ENCODE peak calls at places on chromosome 22, in seven cellular contexts. One of them, this sample, is unnamed.

GRCh38 chr22:34105461-34106062 is 185.3 kb upstream of the LARGE1 start:
- DNase-seq in mesenchymal stem cell: no peak
- DNase-seq in neuronal stem cell: peak
- DNase-seq in IMR-90: no peak
- DNase-seq in H9: peak
- DNase-seq in H1: peak
- DNase-seq in mesendoderm: peak
- DNase-seq in this sample: no peak

GRCh38 chr22:47352920-47353700 is 590.7 kb downstream of the TBC1D22A start:
- DNase-seq in H1: no peak
- DNase-seq in mesenchymal stem cell: no peak
- DNase-seq in neuronal stem cell: no peak
- DNase-seq in mesendoderm: no peak
- DNase-seq in H9: no peak
- DNase-seq in IMR-90: no peak
- DNase-seq in this sample: no peak

GRCh38 chr22:27349456-27349855 is 452.1 kb downstream of the MN1 start:
- DNase-seq in IMR-90: peak
- DNase-seq in H9: no peak
- DNase-seq in mesendoderm: no peak
- DNase-seq in mesenchymal stem cell: no peak
- DNase-seq in H1: no peak
- DNase-seq in neuronal stem cell: no peak
- DNase-seq in this sample: no peak

GRCh38 chr22:50544078-50544745 is 1.5 kb upstream of the KLHDC7B start:
- DNase-seq in H1: peak
- DNase-seq in H9: peak
- DNase-seq in mesendoderm: peak
- DNase-seq in neuronal stem cell: peak
- DNase-seq in IMR-90: peak
- DNase-seq in mesenchymal stem cell: peak
- DNase-seq in this sample: peak

GRCh38 chr22:45263790-45264269 is 20.9 kb upstream of the UPK3A start:
- DNase-seq in mesendoderm: peak
- DNase-seq in mesenchymal stem cell: peak
- DNase-seq in IMR-90: peak
- DNase-seq in H1: peak
- DNase-seq in H9: peak
- DNase-seq in neuronal stem cell: no peak
- DNase-seq in this sample: peak

GRCh38 chr22:17782158-17782557 is 7.9 kb upstream of the BID start:
- DNase-seq in IMR-90: no peak
- DNase-seq in H1: no peak
- DNase-seq in mesenchymal stem cell: no peak
- DNase-seq in neuronal stem cell: no peak
- DNase-seq in H9: no peak
- DNase-seq in mesendoderm: no peak
- DNase-seq in this sample: no peak

GRCh38 chr22:46533434-46533833 is 4.0 kb downstream of the CELSR1 start:
- DNase-seq in mesenchymal stem cell: no peak
- DNase-seq in H9: peak
- DNase-seq in neuronal stem cell: no peak
- DNase-seq in H1: no peak
- DNase-seq in IMR-90: no peak
- DNase-seq in mesendoderm: no peak
- DNase-seq in this sample: peak

GRCh38 chr22:43155789-43156188 is 4.4 kb downstream of the TSPO start:
- DNase-seq in H9: no peak
- DNase-seq in IMR-90: no peak
- DNase-seq in mesendoderm: no peak
- DNase-seq in neuronal stem cell: no peak
- DNase-seq in mesenchymal stem cell: no peak
- DNase-seq in H1: no peak
- DNase-seq in this sample: no peak

DNA sequence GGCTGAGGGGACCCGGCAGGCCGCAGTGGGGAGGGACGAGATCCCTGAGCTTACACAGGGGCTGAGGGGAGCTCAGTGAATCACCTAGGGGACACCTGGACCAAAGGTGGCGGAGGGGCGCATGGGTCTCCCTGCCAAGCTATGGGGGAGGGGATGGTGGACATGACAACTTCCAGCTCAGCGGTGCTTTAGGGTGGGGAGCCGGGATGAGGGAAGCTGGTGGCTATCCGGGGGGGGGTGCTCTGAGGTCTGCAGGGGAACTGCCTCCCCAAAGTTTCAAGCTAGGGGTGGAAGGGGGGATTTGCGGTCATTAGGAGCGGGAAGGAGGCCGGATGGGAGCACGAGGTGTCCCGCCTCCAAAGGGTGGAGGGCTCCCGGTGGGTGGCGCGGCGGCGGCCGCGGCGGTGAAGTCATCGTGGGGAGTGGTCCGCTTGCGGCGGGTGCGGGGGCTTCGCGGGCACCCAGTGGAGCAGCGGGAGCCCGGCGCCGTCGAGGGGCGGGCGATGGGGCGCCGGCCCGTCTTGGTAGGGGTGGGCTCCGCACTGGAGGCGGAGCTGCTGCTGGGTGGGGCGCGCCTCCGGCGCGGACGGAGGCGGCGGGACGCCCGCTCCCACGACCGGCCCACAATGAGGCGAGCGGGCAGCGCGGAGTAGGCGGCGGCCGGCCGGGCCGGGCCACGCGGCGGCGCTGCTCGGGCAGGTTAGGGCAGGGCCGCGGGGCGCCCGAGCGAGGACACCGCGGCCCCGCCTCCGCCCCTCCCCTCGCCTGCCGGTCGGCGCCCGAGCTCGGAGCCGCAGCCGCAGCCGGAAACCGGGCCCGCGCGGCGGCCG is at the start of gene MICALL1:
- DNase-seq in neuronal stem cell: no peak
- DNase-seq in H9: peak
- DNase-seq in H1: peak
- DNase-seq in mesendoderm: peak
- DNase-seq in mesenchymal stem cell: peak
- DNase-seq in IMR-90: peak
- DNase-seq in this sample: peak
- H2BK5ac ChIP-seq in neuronal stem cell: peak
- H2BK5ac ChIP-seq in H9: no peak
- H2BK5ac ChIP-seq in H1: peak
- H2BK5ac ChIP-seq in mesendoderm: no peak
- H2BK5ac ChIP-seq in mesenchymal stem cell: peak
- H2BK5ac ChIP-seq in IMR-90: peak
- H2BK5ac ChIP-seq in this sample: peak

DNA sequence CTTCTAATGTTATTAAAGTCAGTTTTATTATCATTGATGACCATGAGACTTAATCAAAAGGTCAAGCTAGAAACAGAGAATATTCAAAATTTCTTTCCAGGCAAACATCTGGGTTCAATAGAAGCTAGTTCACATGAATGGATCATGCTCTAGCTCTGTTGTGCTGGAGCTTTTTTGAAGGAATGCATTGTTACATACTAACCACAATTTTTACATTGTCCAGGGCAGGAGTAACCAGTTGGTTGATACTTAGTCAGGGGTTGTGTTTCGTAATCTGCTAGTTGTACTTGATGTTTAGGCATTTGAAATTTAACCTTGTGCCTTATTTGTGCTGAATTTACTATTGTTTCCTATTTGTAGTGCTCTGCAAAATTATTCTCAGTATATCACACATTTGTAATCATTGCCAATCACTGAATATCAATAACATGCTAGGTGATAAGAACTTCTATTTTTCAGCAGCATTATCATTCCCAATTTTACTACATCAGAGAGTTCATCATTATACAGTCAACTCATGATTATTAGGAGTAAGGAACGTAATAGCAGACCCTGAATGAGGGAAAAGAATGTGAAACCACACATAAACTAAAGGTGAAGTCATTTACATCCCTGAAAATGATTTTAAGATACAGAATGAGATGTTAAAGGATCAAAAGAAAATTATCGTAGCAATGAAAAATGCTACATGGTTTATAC is 23.2 kb downstream of the NF2 start:
- DNase-seq in H1: no peak
- DNase-seq in neuronal stem cell: no peak
- DNase-seq in H9: no peak
- DNase-seq in mesendoderm: no peak
- DNase-seq in IMR-90: peak
- DNase-seq in mesenchymal stem cell: peak
- DNase-seq in this sample: peak
- H3K27ac ChIP-seq in H1: no peak
- H3K27ac ChIP-seq in neuronal stem cell: no peak
- H3K27ac ChIP-seq in H9: no peak
- H3K27ac ChIP-seq in mesendoderm: no peak
- H3K27ac ChIP-seq in IMR-90: peak
- H3K27ac ChIP-seq in mesenchymal stem cell: peak
- H3K27ac ChIP-seq in this sample: no peak

DNA sequence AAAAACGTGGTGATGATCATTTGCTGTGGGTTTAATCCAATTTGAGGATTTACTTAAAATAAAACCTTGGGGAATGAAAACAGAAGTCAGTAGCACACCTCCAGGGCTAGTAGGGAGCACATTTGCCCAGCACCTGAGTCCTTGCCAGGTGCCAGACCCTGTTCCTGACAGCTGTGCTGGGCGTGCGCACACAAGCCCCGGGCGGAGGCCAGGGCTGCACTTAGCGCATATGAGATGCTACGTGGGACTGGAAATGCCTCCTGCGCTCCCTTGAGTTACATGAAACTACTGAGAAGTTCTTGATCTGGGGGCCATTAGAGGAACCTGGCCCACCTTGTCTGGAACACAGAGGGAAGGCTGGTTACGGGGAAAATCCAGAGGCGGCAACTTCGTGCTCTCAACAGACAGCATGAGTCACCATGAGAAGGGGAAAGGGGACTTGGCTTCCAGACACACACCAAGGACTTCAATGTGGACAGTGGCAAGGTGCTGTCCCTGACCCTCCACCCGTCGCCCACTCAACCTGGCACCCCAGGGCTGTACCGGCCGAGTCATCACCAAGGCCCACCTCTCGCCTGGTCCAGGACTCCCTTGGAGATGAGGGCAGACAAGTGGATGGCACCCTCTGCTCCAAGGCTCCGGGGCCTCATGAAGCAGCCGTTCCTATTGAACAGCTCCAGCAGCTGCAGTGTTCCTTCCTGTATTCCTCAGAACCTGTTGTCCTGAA is 1468.6 kb downstream of the BRD1 start:
- DNase-seq in IMR-90: no peak
- DNase-seq in H1: no peak
- DNase-seq in H9: no peak
- DNase-seq in mesenchymal stem cell: no peak
- DNase-seq in mesendoderm: no peak
- DNase-seq in neuronal stem cell: no peak
- DNase-seq in this sample: no peak
- H2BK120ac ChIP-seq in IMR-90: no peak
- H2BK120ac ChIP-seq in H1: no peak
- H2BK120ac ChIP-seq in H9: no peak
- H2BK120ac ChIP-seq in mesenchymal stem cell: no peak
- H2BK120ac ChIP-seq in mesendoderm: no peak
- H2BK120ac ChIP-seq in neuronal stem cell: no peak
- H2BK120ac ChIP-seq in this sample: no peak

GRCh38 chr22:41116342-41116741 is 23.9 kb downstream of the EP300 start:
- DNase-seq in mesendoderm: no peak
- DNase-seq in neuronal stem cell: no peak
- DNase-seq in H9: no peak
- DNase-seq in IMR-90: no peak
- DNase-seq in mesenchymal stem cell: no peak
- DNase-seq in H1: no peak
- DNase-seq in this sample: no peak

GRCh38 chr22:41106122-41106968 is 14.0 kb downstream of the EP300 start:
- DNase-seq in mesendoderm: no peak
- DNase-seq in neuronal stem cell: no peak
- DNase-seq in mesenchymal stem cell: peak
- DNase-seq in IMR-90: peak
- DNase-seq in H9: no peak
- DNase-seq in H1: no peak
- DNase-seq in this sample: peak

DNA sequence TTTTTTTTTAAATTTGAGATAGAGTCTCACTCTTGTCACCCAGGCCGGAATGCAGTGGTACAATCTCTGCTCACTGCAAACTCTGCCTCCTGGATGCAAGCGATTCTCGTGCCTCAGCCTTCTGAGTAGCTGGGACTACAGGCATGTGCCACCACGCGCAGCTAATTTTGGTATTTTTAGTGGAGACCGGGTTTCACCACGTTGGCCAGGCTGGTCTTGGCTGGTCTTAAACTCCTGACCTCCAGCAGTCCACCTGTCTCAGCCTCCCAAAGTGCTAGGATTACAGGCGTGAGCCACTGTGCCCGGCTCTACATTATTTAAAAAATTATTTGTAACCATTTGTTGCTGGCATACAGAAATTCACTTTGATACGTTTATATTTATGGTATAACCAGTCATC is 18.6 kb downstream of the EP300 start:
- DNase-seq in mesendoderm: no peak
- DNase-seq in H1: no peak
- DNase-seq in H9: no peak
- DNase-seq in neuronal stem cell: no peak
- DNase-seq in mesenchymal stem cell: no peak
- DNase-seq in IMR-90: no peak
- DNase-seq in this sample: no peak
- H2BK5ac ChIP-seq in mesendoderm: no peak
- H2BK5ac ChIP-seq in H1: no peak
- H2BK5ac ChIP-seq in H9: no peak
- H2BK5ac ChIP-seq in neuronal stem cell: no peak
- H2BK5ac ChIP-seq in mesenchymal stem cell: no peak
- H2BK5ac ChIP-seq in IMR-90: no peak
- H2BK5ac ChIP-seq in this sample: no peak

GRCh38 chr22:37932821-37933578 is 20.4 kb downstream of the C22orf23 start:
- DNase-seq in mesendoderm: no peak
- DNase-seq in mesenchymal stem cell: no peak
- DNase-seq in IMR-90: no peak
- DNase-seq in H1: no peak
- DNase-seq in H9: no peak
- DNase-seq in neuronal stem cell: no peak
- DNase-seq in this sample: peak
- H3K27ac ChIP-seq in mesendoderm: no peak
- H3K27ac ChIP-seq in mesenchymal stem cell: no peak
- H3K27ac ChIP-seq in IMR-90: peak
- H3K27ac ChIP-seq in H1: no peak
- H3K27ac ChIP-seq in H9: no peak
- H3K27ac ChIP-seq in neuronal stem cell: peak
- H3K27ac ChIP-seq in this sample: no peak

This sample was measured in trophoblast cell.